ENCODE peak calls at places on chromosomes 11 and 22, in five cellular contexts. R, T, F, B and C are unnamed samples. For H3K9me3, the result is how much of the 10 kb centered on the place peaks cover.

GRCh38 chr11:111302298-111302697 is 4.0 kb downstream of the POU2AF3 start:
- DNase-seq in R (no peak), T (peak), F (no peak), B (peak), C (peak)

GRCh38 chr22:36237462-36238347 is 1.6 kb downstream of the APOL2 start:
- DNase-seq in R (no peak), T (no peak), F (no peak), B (peak), C (no peak)

GRCh38 chr11:126917531-126918204 is 82.9 kb downstream of the KIRREL3 start:
- DNase-seq in R (no peak), T (no peak), F (no peak), B (no peak), C (no peak)

GRCh38 chr11:66178871-66179270 is 89.6 kb upstream of the RAB1B start:
- DNase-seq in R (no peak), T (no peak), F (no peak), B (no peak), C (no peak)

GRCh38 chr11:118198370-118198769 is 21.9 kb upstream of the SCN2B start:
- DNase-seq in R (peak), T (peak), F (peak), B (peak), C (no peak)

GRCh38 chr22:35734517-35734827 is 16.8 kb downstream of the APOL5 start:
- DNase-seq in R (no peak), T (no peak), F (no peak), B (no peak), C (no peak)

GRCh38 chr11:44729065-44729464 is 2.3 kb downstream of the TSPAN18 start:
- DNase-seq in R (no peak), T (no peak), F (no peak), B (no peak), C (no peak)

GRCh38 chr11:2140411-2141400 is 1.5 kb upstream of the IGF2 start:
- DNase-seq in R (no peak), T (no peak), F (no peak), B (no peak), C (no peak)

GRCh38 chr11:64102005-64102738 is 63.7 kb downstream of the MACROD1 start:
- DNase-seq in R (no peak), T (no peak), F (peak), B (no peak), C (no peak)

GRCh38 chr11:47606731-47607130 is 12.5 kb upstream of the C1QTNF4 start:
- DNase-seq in R (no peak), T (no peak), F (no peak), B (no peak), C (no peak)

GRCh38 chr11:18384157-18384641 is 10.2 kb upstream of the LDHA start:
- DNase-seq in R (peak), T (peak), F (peak), B (peak), C (no peak)

GRCh38 chr11:69376155-69377028 is 82.4 kb downstream of the MYEOV start:
- DNase-seq in R (no peak), T (no peak), F (no peak), B (peak), C (no peak)

GRCh38 chr11:69943506-69943905 is 124.3 kb upstream of the FGF3 start:
- DNase-seq in R (no peak), T (no peak), F (no peak), B (no peak), C (no peak)

DNA sequence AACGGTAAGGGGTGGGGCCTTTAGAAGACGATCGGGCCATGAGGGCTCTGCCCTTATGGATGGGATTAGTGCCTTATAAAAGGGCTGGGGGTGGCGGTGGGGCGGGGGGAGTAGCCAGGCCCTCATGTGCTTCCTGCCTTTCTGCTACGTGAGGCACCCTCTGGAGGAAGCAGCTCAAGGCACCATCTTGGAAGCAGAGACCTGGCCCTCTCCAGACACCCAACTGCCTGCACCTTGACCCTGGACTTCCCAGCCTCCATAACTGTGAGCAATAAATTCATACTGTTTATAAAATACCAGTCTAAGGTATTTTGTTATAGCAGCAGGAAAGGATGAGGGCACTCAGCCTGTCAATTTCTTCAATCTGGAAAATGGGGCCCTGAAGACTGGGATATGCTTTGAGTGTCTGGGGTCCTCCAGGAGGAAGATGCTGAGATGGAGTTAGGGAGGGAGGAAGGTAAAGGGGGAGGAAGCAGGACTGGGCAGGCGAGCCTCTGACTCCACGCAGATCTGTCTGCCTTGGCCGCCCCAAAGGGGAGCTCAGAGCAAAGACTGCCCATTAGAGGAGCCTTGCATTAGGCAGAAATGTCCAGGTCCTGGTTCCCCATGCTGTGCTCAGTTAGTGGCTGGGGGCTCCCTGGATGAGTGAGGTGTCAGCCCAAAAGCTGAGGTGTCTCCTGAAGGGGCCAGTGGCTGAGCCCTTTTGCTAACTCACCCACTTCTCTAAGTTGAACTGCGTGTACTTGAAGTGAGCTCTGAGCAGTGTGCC is 5.3 kb downstream of the CABP2 start:
- DNase-seq in R (no peak), T (no peak), F (no peak), B (no peak), C (no peak)
- TF ChIP-seq EP300 in R (no peak), T (no peak), F (no peak), B (no peak), C (no peak)

DNA sequence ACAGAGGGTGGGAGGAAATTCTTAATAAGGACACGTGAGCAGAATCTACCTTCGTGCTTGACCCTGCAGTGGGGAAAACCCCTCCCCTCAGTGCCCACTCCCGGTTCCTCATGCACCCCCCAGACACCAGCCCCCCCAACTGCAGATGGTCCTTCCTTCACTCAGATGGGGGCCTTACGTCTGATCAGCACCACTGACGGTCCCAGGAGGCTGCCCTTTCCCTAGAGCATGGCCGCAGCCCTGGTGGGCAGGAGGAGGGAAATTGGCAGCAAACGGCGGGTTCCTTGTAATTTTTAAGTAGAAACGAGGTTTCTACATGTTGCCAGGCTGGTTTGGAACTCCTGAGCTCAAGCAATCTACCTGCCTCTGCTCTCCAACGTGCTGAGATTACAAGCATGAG is 477.7 kb downstream of the TBC1D22A start:
- DNase-seq in R (no peak), T (no peak), F (no peak), B (no peak), C (peak)
- H3K9me3 ChIP-seq in R (under half), T (under half), F (under half), B (under half), C (under half)

GRCh38 chr11:102306048-102306575 is 11.2 kb upstream of the BIRC3 start:
- DNase-seq in R (no peak), T (peak), F (peak), B (peak), C (no peak)
- TF ChIP-seq CTCF in R (no peak), T (no peak), F (peak), B (no peak), C (no peak)

GRCh38 chr11:19907839-19908238 is 195.2 kb downstream of the NAV2 start:
- DNase-seq in R (no peak), T (no peak), F (no peak), B (no peak), C (no peak)

GRCh38 chr11:19906126-19906525 is 193.5 kb downstream of the NAV2 start:
- DNase-seq in R (peak), T (no peak), F (no peak), B (no peak), C (no peak)

GRCh38 chr11:19903620-19904069 is 191.0 kb downstream of the NAV2 start:
- DNase-seq in R (peak), T (peak), F (peak), B (peak), C (no peak)

GRCh38 chr11:19905280-19905853 is 192.7 kb downstream of the NAV2 start:
- DNase-seq in R (peak), T (no peak), F (peak), B (no peak), C (no peak)

DNA sequence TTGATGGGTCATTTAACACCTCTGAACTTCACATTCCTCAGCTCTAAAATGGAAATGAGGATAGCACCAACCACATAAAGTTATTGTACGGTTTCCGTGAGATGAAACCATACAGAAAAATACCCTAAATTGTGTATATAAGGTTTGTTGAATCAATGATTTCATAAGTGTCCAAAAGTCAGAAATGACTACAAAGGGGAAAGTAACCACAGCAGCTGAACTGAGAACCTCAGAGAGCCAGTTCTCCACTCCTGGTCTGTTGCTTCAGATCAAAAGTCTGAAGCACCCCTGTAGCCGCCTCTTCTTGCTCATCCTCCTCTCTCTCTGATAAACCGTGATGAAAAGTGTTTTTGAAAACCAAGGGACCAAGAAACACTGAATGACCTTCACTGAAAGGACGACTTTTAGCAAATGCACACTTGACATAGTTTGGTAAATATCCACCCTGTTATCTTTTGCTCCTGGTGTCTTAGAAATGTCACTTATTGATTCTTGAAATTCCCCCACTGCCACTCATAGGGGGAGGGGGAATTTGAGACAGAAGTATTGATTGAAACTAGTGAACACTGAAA is 194.5 kb downstream of the NAV2 start:
- DNase-seq in R (no peak), T (no peak), F (no peak), B (no peak), C (no peak)
- TF ChIP-seq EP300 in R (no peak), T (no peak), F (no peak), B (no peak), C (no peak)

GRCh38 chr22:47355776-47356432 is 593.5 kb downstream of the TBC1D22A start:
- DNase-seq in R (no peak), T (peak), F (no peak), B (no peak), C (no peak)
- H3K9me3 ChIP-seq in R (under half), T (under half), F (under half), B (under half), C (under half)